ENCODE peak calls at places on chromosomes 3 and 15, in ten cellular contexts. A is choroid plexus epithelial cell, L is spleen, Y is IMR-90, V is AG09319, C is GM13976, B is GM12864, K is astrocyte of the spinal cord, F is HFFc6, X is retinal pigment epithelial cell. I is an unnamed sample.

GRCh38 chr3:54866221-54866620 is 61.6 kb downstream of the LRTM1 start:
- DNase-seq in L (no peak), C (no peak), B (no peak), X (no peak), Y (no peak), A (no peak), V (no peak), F (no peak), K (no peak), I (no peak)

GRCh38 chr3:149610351-149611105 is 47.3 kb downstream of the WWTR1 start:
- DNase-seq in B (no peak), C (no peak), V (no peak), K (no peak), A (no peak), L (no peak), Y (peak), X (no peak), F (no peak), I (no peak)

GRCh38 chr3:151210676-151211381 is 7.8 kb upstream of the GPR171 start:
- DNase-seq in L (no peak), C (no peak), Y (no peak), X (no peak), B (no peak), F (no peak), A (peak), K (peak), V (no peak), I (no peak)

GRCh38 chr3:111616417-111617105 is 21.4 kb upstream of the ZBED2 start:
- DNase-seq in F (peak), B (peak), X (no peak), Y (peak), C (no peak), L (peak), A (peak), V (no peak), K (no peak), I (no peak)

GRCh38 chr3:51943451-51944391 is 1.6 kb downstream of the PARP3 start:
- DNase-seq in K (no peak), V (no peak), C (no peak), F (no peak), B (no peak), X (no peak), L (peak), Y (no peak), A (no peak), I (no peak)

GRCh38 chr15:100704281-100705055 is 102.1 kb downstream of the ASB7 start:
- DNase-seq in A (no peak), C (no peak), Y (peak), F (peak), X (no peak), K (peak), B (no peak), V (no peak), L (no peak), I (no peak)

GRCh38 chr3:71360170-71360569 is 223.4 kb downstream of the FOXP1 start:
- DNase-seq in C (no peak), K (no peak), X (no peak), A (no peak), B (no peak), F (no peak), L (no peak), Y (no peak), V (no peak), I (no peak)

GRCh38 chr15:77500986-77501385 is 80.3 kb downstream of the HMG20A start:
- DNase-seq in Y (peak), X (no peak), K (peak), A (peak), B (no peak), V (peak), C (no peak), F (peak), L (no peak), I (no peak)

GRCh38 chr3:37810788-37811187 is 50.9 kb upstream of the CTDSPL start:
- DNase-seq in X (no peak), B (no peak), C (no peak), A (no peak), Y (no peak), F (no peak), K (no peak), V (no peak), L (no peak), I (no peak)

GRCh38 chr3:115227461-115227860 is 80.4 kb upstream of the ZBTB20 start:
- DNase-seq in K (peak), X (no peak), L (no peak), F (peak), A (no peak), Y (no peak), V (no peak), B (no peak), C (no peak), I (no peak)

GRCh38 chr3:41405466-41405865 is 206.2 kb downstream of the CTNNB1 start:
- DNase-seq in C (no peak), L (no peak), A (peak), B (no peak), V (no peak), F (peak), K (peak), X (no peak), Y (no peak), I (no peak)

GRCh38 chr15:73454096-73454495 is 11.1 kb downstream of the REC114 start:
- DNase-seq in B (no peak), L (no peak), V (no peak), F (no peak), A (no peak), K (no peak), C (no peak), Y (no peak), X (no peak), I (no peak)

GRCh38 chr3:61922118-61922517 is 360.7 kb downstream of the PTPRG start:
- DNase-seq in A (peak), V (no peak), X (no peak), F (no peak), Y (no peak), B (no peak), C (no peak), K (no peak), L (no peak), I (no peak)

GRCh38 chr15:82832601-82833209 is 23.3 kb downstream of the WHAMM start:
- DNase-seq in X (peak), L (no peak), K (peak), F (peak), C (peak), Y (peak), B (no peak), A (peak), V (peak), I (no peak)

GRCh38 chr3:131167867-131168266 is 141.2 kb downstream of the NEK11 start:
- DNase-seq in F (no peak), X (no peak), C (no peak), Y (no peak), A (no peak), K (no peak), V (no peak), L (no peak), B (no peak), I (no peak)

GRCh38 chr3:192904632-192905289 is 12.9 kb downstream of the MB21D2 start:
- DNase-seq in K (peak), C (no peak), X (no peak), L (no peak), F (no peak), B (no peak), V (no peak), Y (no peak), A (no peak), I (no peak)

GRCh38 chr3:151345854-151346253 is 16.5 kb upstream of the P2RY13 start:
- DNase-seq in Y (peak), X (no peak), F (peak), C (no peak), A (peak), B (no peak), V (peak), L (no peak), K (peak), I (no peak)

GRCh38 chr3:182182531-182182968 is 470.8 kb downstream of the SOX2 start:
- DNase-seq in V (no peak), B (no peak), Y (no peak), F (no peak), A (no peak), L (no peak), X (no peak), C (no peak), K (peak), I (no peak)

GRCh38 chr3:107892960-107893359 is 197.9 kb downstream of the CD47 start:
- DNase-seq in V (no peak), A (no peak), L (no peak), C (no peak), Y (no peak), B (no peak), X (no peak), F (no peak), K (no peak), I (no peak)

GRCh38 chr3:174068035-174068434 is 670.5 kb downstream of the NLGN1 start:
- DNase-seq in Y (no peak), F (no peak), K (no peak), A (no peak), X (no peak), B (no peak), V (no peak), L (no peak), C (no peak), I (no peak)

GRCh38 chr15:71278989-71279756 is 163.9 kb downstream of the THSD4 start:
- DNase-seq in L (no peak), B (no peak), A (peak), C (no peak), Y (peak), F (peak), V (peak), K (peak), X (peak), I (no peak)

GRCh38 chr3:30112904-30113484 is 493.4 kb upstream of the TGFBR2 start:
- DNase-seq in L (no peak), B (no peak), V (no peak), X (no peak), A (peak), K (peak), Y (peak), C (no peak), F (peak), I (no peak)

GRCh38 chr3:157836022-157836421 is 270.2 kb downstream of the SHOX2 start:
- DNase-seq in C (no peak), A (no peak), K (no peak), Y (no peak), L (no peak), F (no peak), X (no peak), V (no peak), B (no peak), I (no peak)

GRCh38 chr3:146274833-146275232 is 23.9 kb upstream of the PLSCR4 start:
- DNase-seq in B (no peak), C (no peak), A (peak), K (peak), L (no peak), Y (peak), V (peak), X (no peak), F (peak), I (no peak)

GRCh38 chr3:51384145-51384729 is 854 bp upstream of the MANF start:
- DNase-seq in X (no peak), C (peak), L (peak), F (no peak), Y (no peak), V (no peak), B (no peak), K (no peak), A (peak), I (no peak)

GRCh38 chr3:143596957-143597642 is 251.2 kb downstream of the SLC9A9 start:
- DNase-seq in V (no peak), Y (no peak), C (no peak), F (no peak), B (no peak), K (no peak), A (no peak), L (no peak), X (no peak), I (no peak)

GRCh38 chr3:114499986-114500385 is 206.2 kb downstream of the TIGIT start:
- DNase-seq in L (no peak), Y (no peak), C (no peak), F (no peak), B (no peak), K (peak), A (peak), V (no peak), X (peak), I (no peak)

GRCh38 chr15:85314653-85315052 is 65.8 kb upstream of the AKAP13 start:
- DNase-seq in B (no peak), L (no peak), Y (peak), V (no peak), A (no peak), X (no peak), C (no peak), K (no peak), F (no peak), I (no peak)

GRCh38 chr15:57376695-57377477 is 581 bp downstream of the CGNL1 start:
- DNase-seq in X (no peak), C (peak), A (peak), Y (peak), K (no peak), V (no peak), L (no peak), B (no peak), F (no peak), I (no peak)

GRCh38 chr15:62781081-62781497 is 261.5 kb upstream of the TPM1 start:
- DNase-seq in X (no peak), A (no peak), K (no peak), Y (no peak), F (no peak), L (no peak), B (no peak), V (no peak), C (no peak), I (no peak)

GRCh38 chr15:62779041-62779810 is 263.3 kb upstream of the TPM1 start:
- DNase-seq in Y (peak), A (peak), C (no peak), X (peak), K (peak), F (peak), V (peak), L (no peak), B (no peak), I (no peak)

GRCh38 chr15:62782896-62783295 is 259.7 kb upstream of the TPM1 start:
- DNase-seq in K (no peak), B (no peak), L (no peak), C (no peak), X (no peak), Y (peak), F (no peak), A (no peak), V (no peak), I (no peak)

GRCh38 chr15:62783303-62783957 is 259.1 kb upstream of the TPM1 start:
- DNase-seq in B (no peak), V (peak), C (no peak), K (peak), A (peak), F (peak), X (no peak), Y (peak), L (no peak), I (no peak)

DNA sequence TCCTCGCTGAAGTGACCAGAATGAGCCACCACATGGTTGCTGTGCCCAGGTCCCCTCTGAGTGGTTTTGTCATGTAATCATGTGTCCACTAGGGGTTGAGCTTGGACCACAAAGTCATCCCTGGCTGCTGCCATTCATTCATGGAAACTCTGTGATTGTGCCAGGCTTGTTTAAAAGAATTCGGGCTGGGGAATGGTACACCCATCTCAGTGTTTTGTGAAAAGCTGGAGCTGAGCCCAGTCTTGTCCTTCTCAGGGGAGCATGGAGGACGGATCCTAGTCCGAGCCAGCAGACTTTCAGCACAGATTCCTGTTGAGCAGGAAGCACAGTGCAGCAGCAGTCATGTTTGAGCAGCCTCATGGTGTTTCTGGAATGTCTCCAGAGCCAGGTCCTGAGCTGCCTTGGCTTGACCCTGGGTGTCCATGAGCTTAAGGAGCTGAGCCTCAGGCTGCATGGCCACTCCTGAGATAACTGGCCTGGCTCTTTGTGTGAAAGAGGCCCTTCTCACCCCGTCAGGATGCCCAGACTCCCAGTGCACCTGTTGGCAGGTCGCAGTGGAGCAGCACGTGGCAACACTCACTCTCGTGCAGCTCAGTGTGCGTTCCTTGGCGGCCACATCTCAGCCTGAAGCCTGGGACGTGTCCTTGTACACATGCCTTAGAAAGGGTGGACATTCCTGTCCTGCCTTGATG is 260.3 kb upstream of the TPM1 start:
- DNase-seq in B (no peak), C (peak), F (peak), Y (peak), A (peak), V (peak), L (no peak), X (peak), K (peak), I (no peak)
- TF ChIP-seq CTCF in B (peak), C (peak), F (peak), Y (peak), A (peak), V (peak), L (peak), X (peak), K (peak), I (peak)

GRCh38 chr3:32862247-32863013 is 44.6 kb downstream of the TRIM71 start:
- DNase-seq in X (no peak), V (no peak), Y (no peak), L (no peak), A (no peak), K (peak), F (no peak), C (no peak), B (no peak), I (no peak)
- TF ChIP-seq CTCF in X (no peak), V (no peak), Y (no peak), L (no peak), A (no peak), K (no peak), F (no peak), C (no peak), B (no peak), I (no peak)

GRCh38 chr3:122794779-122795673 is at the start of gene SLC49A4:
- DNase-seq in V (no peak), C (peak), A (peak), Y (peak), K (peak), L (peak), X (peak), B (no peak), F (peak), I (peak)
- TF ChIP-seq CTCF in V (no peak), C (no peak), A (no peak), Y (no peak), K (no peak), L (peak), X (no peak), B (no peak), F (peak), I (no peak)

DNA sequence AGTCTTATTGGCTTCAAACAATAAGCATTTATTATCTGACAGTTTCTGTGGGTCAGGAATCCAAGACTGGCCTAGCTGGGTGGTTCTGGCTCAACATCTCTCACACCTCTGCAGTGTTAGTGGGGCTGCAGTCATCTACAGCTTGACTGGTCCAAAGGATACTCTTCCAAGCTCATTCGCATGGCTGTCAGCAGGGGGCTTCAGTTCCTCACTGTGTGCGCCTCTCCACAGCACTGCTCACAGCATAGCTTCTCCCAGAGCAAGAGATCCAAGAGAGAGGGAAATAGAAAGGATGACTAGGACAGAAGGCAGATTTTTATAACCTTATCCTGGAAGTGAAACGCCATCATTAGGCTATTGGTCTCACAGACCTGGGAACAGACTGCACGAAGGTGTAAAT is 64.2 kb downstream of the MAGI1 start:
- DNase-seq in X (no peak), F (no peak), A (no peak), C (no peak), K (no peak), Y (no peak), V (no peak), L (no peak), B (no peak), I (no peak)
- TF ChIP-seq CTCF in X (no peak), F (no peak), A (peak), C (no peak), K (no peak), Y (no peak), V (no peak), L (no peak), B (no peak), I (no peak)

GRCh38 chr3:12557472-12558105 is 702 bp downstream of the MKRN2 start:
- DNase-seq in V (no peak), X (no peak), Y (peak), K (peak), C (no peak), B (no peak), F (peak), L (no peak), A (peak), I (no peak)

GRCh38 chr3:12556243-12556722 is 604 bp upstream of the MKRN2 start:
- DNase-seq in B (no peak), K (no peak), Y (no peak), A (no peak), L (no peak), F (no peak), V (no peak), C (no peak), X (no peak), I (no peak)

GRCh38 chr3:12558706-12559105 is 1.8 kb downstream of the MKRN2 start:
- DNase-seq in Y (no peak), C (no peak), A (no peak), V (no peak), K (no peak), X (no peak), F (no peak), L (no peak), B (no peak), I (no peak)

GRCh38 chr3:12559520-12559919 is 2.6 kb downstream of the MKRN2 start:
- DNase-seq in A (no peak), V (no peak), C (no peak), X (no peak), Y (no peak), B (no peak), L (no peak), K (no peak), F (no peak), I (no peak)

DNA sequence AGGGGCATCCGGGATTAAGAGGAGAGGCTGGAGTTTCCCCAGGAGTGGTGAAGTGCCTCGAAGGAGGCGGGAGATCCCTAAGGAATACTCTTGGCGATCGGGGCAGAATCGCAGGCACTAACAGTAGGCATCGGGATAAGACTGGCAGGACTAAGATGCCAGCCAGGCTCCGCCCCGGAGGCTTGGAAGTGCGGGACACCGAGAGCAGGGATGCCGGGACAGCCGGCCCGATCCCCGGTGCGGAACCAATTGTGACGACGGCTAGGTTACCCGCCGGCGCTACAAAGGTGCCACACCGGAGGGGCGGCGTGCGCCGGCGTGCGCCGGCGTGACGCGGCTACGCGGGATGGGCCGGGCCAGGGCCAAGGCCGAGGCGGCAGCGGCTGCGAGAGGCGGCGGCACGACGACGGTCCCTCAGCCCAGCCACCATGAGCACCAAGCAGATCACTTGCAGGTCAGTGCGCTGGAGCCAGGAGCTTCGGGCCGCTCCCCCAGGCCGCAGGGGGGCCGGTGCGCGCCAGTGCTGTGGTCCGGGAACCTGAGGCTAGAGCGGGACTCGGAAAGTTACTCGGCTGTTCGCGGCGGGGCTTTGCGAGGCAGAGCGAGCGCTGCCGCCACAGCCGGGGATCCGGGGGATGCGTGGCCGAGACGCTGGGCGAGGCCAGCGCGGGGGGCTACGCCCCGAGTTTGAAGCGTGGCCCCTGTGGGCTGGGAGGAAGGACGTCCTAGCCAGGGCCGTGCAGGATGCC is at the start of gene MKRN2:
- DNase-seq in X (peak), L (peak), C (peak), B (peak), V (peak), F (peak), K (peak), Y (peak), A (peak), I (peak)
- TF ChIP-seq CTCF in X (no peak), L (no peak), C (no peak), B (no peak), V (no peak), F (no peak), K (no peak), Y (no peak), A (no peak), I (no peak)

DNA sequence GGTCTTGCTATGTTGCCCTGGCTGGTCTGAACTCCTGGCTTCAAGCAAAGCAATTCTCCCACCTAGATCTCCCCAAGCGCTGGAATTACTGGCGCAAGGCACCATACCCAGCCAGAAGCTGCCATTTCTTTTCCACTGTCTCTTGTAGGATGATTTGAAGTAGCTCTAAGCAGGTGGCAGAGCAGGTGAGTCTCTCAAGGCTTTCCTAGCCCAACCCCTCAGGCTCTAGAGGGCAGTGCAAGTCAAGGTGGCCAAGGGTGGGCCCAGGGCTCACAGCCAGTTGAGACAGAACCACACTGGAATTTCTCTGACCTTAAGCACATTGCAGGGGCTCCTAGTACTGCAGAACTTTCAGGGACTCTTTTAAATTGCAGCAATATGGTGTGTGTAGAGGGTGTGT is 15.6 kb upstream of the DAG1 start:
- DNase-seq in V (no peak), Y (no peak), A (no peak), L (no peak), F (no peak), C (peak), K (no peak), B (no peak), X (no peak), I (no peak)
- TF ChIP-seq CTCF in V (peak), Y (no peak), A (peak), L (no peak), F (peak), C (peak), K (no peak), B (peak), X (peak), I (no peak)